ENCODE peak calls at places on chromosomes 2 and 18, in six cellular contexts. V is breast epithelium, I is prostate gland, Z is sigmoid colon, G is stomach, E is GM23338. S is an unnamed sample. For H3K36me3, the result is how much of the 10 kb centered on the place peaks cover.

GRCh38 chr18:74896390-74896991 is 298.8 kb downstream of the ZNF407 start:
- DNase-seq in Z (no peak), G (peak), I (peak), E (peak), V (peak), S (no peak)

GRCh38 chr2:47189635-47190034 is 34.5 kb upstream of the STPG4 start:
- DNase-seq in V (no peak), E (no peak), G (no peak), I (no peak), Z (no peak), S (no peak)

GRCh38 chr2:165953306-165953654 is 296 bp downstream of the TTC21B start:
- DNase-seq in V (no peak), G (no peak), I (peak), E (no peak), Z (no peak), S (no peak)

GRCh38 chr2:1979101-1979500 is 234.8 kb upstream of the PXDN start:
- DNase-seq in Z (peak), I (no peak), E (no peak), G (no peak), V (no peak), S (no peak)

GRCh38 chr2:65351234-65351947 is 81.0 kb downstream of the SPRED2 start:
- DNase-seq in E (no peak), G (no peak), Z (no peak), I (no peak), V (no peak), S (no peak)

GRCh38 chr2:188292446-188293239 is 969 bp downstream of the GULP1 start:
- DNase-seq in V (peak), I (peak), Z (peak), E (peak), G (peak), S (peak)

GRCh38 chr2:64065516-64065915 is 46.3 kb upstream of the VPS54 start:
- DNase-seq in E (no peak), I (no peak), G (no peak), V (no peak), Z (no peak), S (no peak)

GRCh38 chr2:174121612-174122011 is 126.7 kb downstream of the OLA1 start:
- DNase-seq in Z (no peak), V (no peak), G (no peak), I (no peak), E (peak), S (no peak)

GRCh38 chr2:236348279-236348678 is 84.1 kb upstream of the ASB18 start:
- DNase-seq in G (no peak), I (no peak), E (no peak), V (no peak), Z (no peak), S (no peak)

GRCh38 chr2:168964251-168964807 is 63.2 kb downstream of the G6PC2 start:
- DNase-seq in V (peak), E (no peak), I (peak), G (peak), Z (no peak), S (no peak)

GRCh38 chr2:677056-677949 is at the start of gene TMEM18:
- DNase-seq in E (peak), V (peak), Z (peak), I (peak), G (peak), S (peak)

GRCh38 chr2:10544252-10544651 is 96.1 kb upstream of the ODC1 start:
- DNase-seq in Z (no peak), G (no peak), V (no peak), I (no peak), E (no peak), S (no peak)

GRCh38 chr2:11329759-11330158 is 14.7 kb downstream of the ROCK2 start:
- DNase-seq in V (no peak), E (no peak), Z (no peak), I (no peak), G (no peak), S (no peak)

GRCh38 chr18:57441395-57441794 is 6.2 kb downstream of the ONECUT2 start:
- DNase-seq in Z (no peak), V (no peak), G (no peak), I (no peak), E (peak), S (no peak)

GRCh38 chr18:60350975-60351374 is 21.6 kb downstream of the MC4R start:
- DNase-seq in I (no peak), Z (no peak), G (no peak), E (no peak), V (no peak), S (no peak)

GRCh38 chr2:39837856-39838453 is 58.9 kb upstream of the THUMPD2 start:
- DNase-seq in V (no peak), E (peak), I (no peak), G (peak), Z (no peak), S (no peak)

GRCh38 chr2:49687873-49688272 is 533.6 kb upstream of the FSHR start:
- DNase-seq in V (no peak), G (no peak), I (no peak), Z (no peak), E (peak), S (no peak)

GRCh38 chr2:240413813-240414429 is 21.5 kb upstream of the GPC1 start:
- DNase-seq in I (no peak), V (no peak), Z (peak), E (no peak), G (no peak), S (no peak)

GRCh38 chr2:55862673-55863390 is 60.8 kb downstream of the EFEMP1 start:
- DNase-seq in V (peak), I (no peak), Z (peak), G (peak), E (no peak), S (no peak)

GRCh38 chr2:44273596-44273995 is 1.7 kb upstream of the SLC3A1 start:
- DNase-seq in V (no peak), E (no peak), Z (no peak), G (no peak), I (no peak), S (no peak)

GRCh38 chr18:56257215-56257614 is 381.2 kb downstream of the TXNL1 start:
- DNase-seq in E (no peak), Z (no peak), G (no peak), V (no peak), I (no peak), S (no peak)

GRCh38 chr2:42865884-42866861 is 73.8 kb upstream of the HAAO start:
- DNase-seq in V (no peak), E (no peak), Z (peak), G (no peak), I (no peak), S (no peak)

GRCh38 chr2:234496442-234496834 is 443 bp downstream of the ARL4C start:
- DNase-seq in I (peak), E (no peak), V (peak), G (peak), Z (no peak), S (no peak)

GRCh38 chr2:67923696-67924095 is 139.1 kb downstream of the C1D start:
- DNase-seq in Z (no peak), G (no peak), V (no peak), I (no peak), E (no peak), S (no peak)

GRCh38 chr18:69878534-69878933 is 69.1 kb downstream of the CD226 start:
- DNase-seq in E (peak), G (no peak), V (no peak), Z (no peak), I (no peak), S (no peak)

GRCh38 chr2:53787255-53787910 is 539 bp downstream of the ERLEC1 start:
- DNase-seq in Z (no peak), I (no peak), G (no peak), V (no peak), E (peak), S (no peak)

GRCh38 chr2:176729706-176730569 is 460.7 kb downstream of the MTX2 start:
- DNase-seq in V (peak), I (peak), G (no peak), Z (no peak), E (no peak), S (no peak)

GRCh38 chr2:195009202-195009601 is 647.8 kb upstream of the SLC39A10 start:
- DNase-seq in V (no peak), G (no peak), I (no peak), E (no peak), Z (no peak), S (no peak)

GRCh38 chr2:209977386-209978239 is 24.8 kb upstream of the RPE start:
- DNase-seq in V (no peak), I (no peak), G (no peak), E (peak), Z (no peak), S (no peak)

GRCh38 chr2:57859755-57860154 is 186.9 kb upstream of the VRK2 start:
- DNase-seq in G (no peak), E (no peak), V (no peak), Z (no peak), I (no peak), S (no peak)

GRCh38 chr2:240605867-240606743 is 19.2 kb upstream of the GPR35 start:
- DNase-seq in G (no peak), V (no peak), I (no peak), E (no peak), Z (peak), S (no peak)

GRCh38 chr2:14746133-14746532 is 113.6 kb downstream of the LRATD1 start:
- DNase-seq in I (no peak), E (no peak), G (no peak), Z (no peak), V (no peak), S (no peak)

GRCh38 chr2:14747447-14747846 is 114.9 kb downstream of the LRATD1 start:
- DNase-seq in E (no peak), G (no peak), I (no peak), V (no peak), Z (no peak), S (no peak)

GRCh38 chr2:14745288-14746076 is 113.0 kb downstream of the LRATD1 start:
- DNase-seq in G (no peak), Z (no peak), V (no peak), I (no peak), E (no peak), S (no peak)

GRCh38 chr2:14749869-14750268 is 117.4 kb downstream of the LRATD1 start:
- DNase-seq in V (no peak), G (no peak), Z (no peak), E (no peak), I (no peak), S (no peak)

DNA sequence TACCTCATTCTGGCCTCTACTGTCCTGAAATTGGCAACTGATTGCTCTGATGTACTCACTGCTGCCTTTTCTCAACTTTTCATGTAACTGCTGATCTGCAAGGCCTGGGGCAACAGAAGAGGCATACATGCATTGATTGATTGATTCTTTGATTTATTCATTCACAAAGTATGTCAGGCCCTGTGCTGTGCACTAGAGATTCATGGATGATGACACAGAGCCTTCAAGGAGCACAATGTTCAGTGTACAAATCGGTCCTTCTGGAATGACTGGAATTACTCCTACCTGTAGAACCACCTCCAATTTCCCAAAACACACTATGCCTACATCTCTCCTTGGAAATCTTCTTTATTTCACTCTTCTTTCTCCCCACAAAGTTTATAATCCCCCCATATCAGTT is 111.4 kb downstream of the LRATD1 start:
- DNase-seq in V (no peak), Z (no peak), E (no peak), G (no peak), I (no peak), S (no peak)
- TF ChIP-seq POLR2AphosphoS5 in V (no peak), Z (no peak), E (no peak), G (no peak), I (no peak), S (no peak)

DNA sequence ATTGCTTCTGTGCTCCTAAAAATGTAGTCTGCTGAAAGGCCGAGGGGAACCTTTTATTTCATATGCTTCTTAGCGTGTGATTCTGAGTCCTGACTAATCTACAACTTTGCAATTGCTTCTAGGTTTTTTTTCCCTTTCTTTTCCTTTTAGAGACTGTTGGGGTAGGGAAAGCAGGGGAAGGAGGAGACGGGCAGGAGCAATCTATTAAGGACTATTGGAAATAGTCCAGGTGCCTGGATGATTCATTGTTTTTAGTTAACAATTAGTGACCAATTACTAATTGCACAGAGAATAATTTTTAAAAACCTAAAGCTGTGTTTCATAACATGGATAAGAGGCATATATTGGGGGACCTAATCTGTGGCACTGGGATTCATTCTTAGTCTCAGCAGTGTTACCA is 49.4 kb upstream of the STON1 start:
- DNase-seq in I (no peak), G (no peak), Z (no peak), V (no peak), E (no peak), S (no peak)
- H3K36me3 ChIP-seq in I (under half), G (under half), Z (under half), V (under half), E (under half), S (under half)

GRCh38 chr2:231138699-231139098 is 13.9 kb upstream of the HTR2B start:
- DNase-seq in V (no peak), Z (no peak), E (no peak), G (no peak), I (peak), S (no peak)

GRCh38 chr2:231130657-231131056 is 5.8 kb upstream of the HTR2B start:
- DNase-seq in E (no peak), Z (no peak), V (no peak), I (no peak), G (no peak), S (no peak)

GRCh38 chr2:231132126-231132525 is 7.3 kb upstream of the HTR2B start:
- DNase-seq in Z (no peak), I (no peak), V (no peak), G (no peak), E (peak), S (no peak)

GRCh38 chr2:231133365-231134114 is 8.7 kb upstream of the HTR2B start:
- DNase-seq in G (no peak), Z (no peak), E (no peak), V (no peak), I (no peak), S (no peak)

DNA sequence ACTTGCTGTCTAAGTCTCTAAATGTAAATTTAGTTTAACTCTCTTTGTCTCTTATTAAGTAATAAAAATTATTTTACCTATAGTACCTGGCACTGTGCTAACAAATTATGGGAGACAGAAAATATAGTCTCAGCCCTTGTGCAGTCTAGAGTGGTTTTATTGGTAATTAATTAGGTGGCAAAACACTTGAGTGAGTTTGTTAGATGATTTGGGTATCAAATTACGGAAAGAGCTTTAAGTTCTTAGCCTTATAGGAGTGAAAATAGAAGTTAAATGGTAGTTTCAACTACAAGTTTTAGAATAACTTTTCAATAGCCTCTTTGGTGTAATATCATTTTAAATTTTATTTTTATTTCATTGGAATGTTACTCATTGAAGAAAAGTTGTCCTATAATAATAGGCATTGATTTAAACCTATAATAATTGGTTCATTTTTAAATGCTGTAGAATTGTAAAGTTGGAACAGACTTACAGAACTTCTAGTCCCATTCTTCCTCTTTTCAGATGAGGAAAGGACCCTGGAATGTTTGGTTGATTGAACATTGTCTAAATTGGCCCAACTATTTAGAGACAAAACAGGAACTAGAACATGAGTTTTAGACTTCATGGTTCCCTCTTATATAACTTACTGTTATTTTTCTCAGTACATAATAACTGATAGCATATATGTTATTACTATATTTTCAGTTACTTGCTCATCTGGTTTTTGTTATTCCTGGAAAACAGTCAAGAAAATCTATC is 10.2 kb upstream of the HTR2B start:
- DNase-seq in V (no peak), I (no peak), G (no peak), E (no peak), Z (no peak), S (no peak)
- TF ChIP-seq POLR2AphosphoS5 in V (no peak), I (no peak), G (no peak), E (no peak), Z (no peak), S (no peak)

GRCh38 chr2:230202430-230203109 is 17.2 kb downstream of the SP110 start:
- DNase-seq in I (no peak), V (no peak), Z (no peak), E (no peak), G (peak), S (no peak)
- H3K36me3 ChIP-seq in I (under half), V (under half), Z (half or more), E (under half), G (half or more), S (half or more)

GRCh38 chr18:33181016-33181415 is 259.5 kb downstream of the CCDC178 start:
- DNase-seq in E (no peak), G (no peak), I (no peak), Z (no peak), V (no peak), S (no peak)

GRCh38 chr18:33183136-33183535 is 257.4 kb downstream of the CCDC178 start:
- DNase-seq in E (no peak), G (no peak), V (no peak), Z (no peak), I (no peak), S (no peak)

GRCh38 chr18:33184178-33184577 is 256.3 kb downstream of the CCDC178 start:
- DNase-seq in V (no peak), Z (no peak), E (no peak), I (no peak), G (no peak), S (no peak)

DNA sequence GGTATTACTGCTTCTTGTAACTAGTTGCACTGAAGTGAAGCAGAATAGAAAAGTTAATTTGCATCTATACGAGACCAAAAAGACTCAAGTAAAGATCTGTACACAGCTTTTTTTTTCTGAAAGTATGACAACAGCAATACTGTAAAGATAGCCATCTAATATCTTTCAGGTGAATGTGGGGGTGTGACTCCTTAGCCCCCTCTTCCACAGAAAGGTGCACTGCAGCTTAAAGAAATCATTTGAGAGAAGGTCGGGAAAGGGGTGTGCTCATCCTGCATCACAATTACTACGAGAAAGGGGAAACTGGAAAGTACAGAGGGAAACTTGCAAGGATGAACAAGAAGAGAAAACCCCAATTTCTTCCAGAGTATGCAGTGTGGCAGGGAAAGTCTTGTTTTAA is 255.6 kb downstream of the CCDC178 start:
- DNase-seq in G (no peak), I (no peak), E (peak), V (no peak), Z (no peak), S (no peak)
- TF ChIP-seq POLR2AphosphoS5 in G (no peak), I (no peak), E (no peak), V (no peak), Z (no peak), S (no peak)

GRCh38 chr2:147937744-147938349 is 82.7 kb downstream of the ORC4 start:
- DNase-seq in I (no peak), E (peak), Z (no peak), G (no peak), V (no peak), S (no peak)
- H3K36me3 ChIP-seq in I (under half), E (under half), Z (half or more), G (half or more), V (under half), S (under half)